ENCODE peak calls at places on chromosomes 11 and 22, in eight cellular contexts. N, K, B, S, A, G, V and I are unnamed samples. For H3K4me1, the result is how much of the 10 kb centered on the place peaks cover.

GRCh38 chr11:17000987-17001386 is 13.2 kb downstream of the PLEKHA7 start:
- DNase-seq in B (no peak), K (no peak), A (no peak), G (no peak), S (no peak), V (no peak), N (no peak), I (no peak)

GRCh38 chr22:18998998-18999397 is 62.9 kb upstream of the PRODH start:
- DNase-seq in S (peak), G (no peak), N (no peak), V (no peak), K (no peak), A (no peak), B (no peak), I (peak)

GRCh38 chr22:40055143-40055926 is 60.6 kb downstream of the FAM83F start:
- DNase-seq in A (peak), B (no peak), G (no peak), N (no peak), S (no peak), K (no peak), V (no peak), I (no peak)

GRCh38 chr22:29625090-29625825 is 21.8 kb downstream of the NF2 start:
- DNase-seq in N (peak), S (no peak), B (peak), G (peak), K (peak), V (no peak), A (peak), I (no peak)

GRCh38 chr11:27611946-27612455 is 88.3 kb downstream of the BDNF start:
- DNase-seq in B (no peak), G (no peak), A (no peak), N (no peak), S (no peak), V (no peak), K (no peak), I (no peak)

GRCh38 chr11:115550291-115551059 is 46.3 kb upstream of the CADM1 start:
- DNase-seq in V (no peak), K (no peak), B (no peak), N (no peak), S (no peak), G (no peak), A (no peak), I (no peak)

GRCh38 chr11:65720237-65720934 is at the start of gene RNASEH2C:
- DNase-seq in N (peak), A (peak), B (peak), K (peak), S (peak), V (peak), G (peak), I (peak)

GRCh38 chr11:68523743-68524142 is 63.2 kb downstream of the PPP6R3 start:
- DNase-seq in K (no peak), A (no peak), V (no peak), N (no peak), G (no peak), B (no peak), S (no peak), I (no peak)

GRCh38 chr22:29459773-29460172 is 20.2 kb upstream of the NEFH start:
- DNase-seq in V (no peak), S (peak), N (no peak), K (no peak), G (no peak), A (no peak), B (no peak), I (no peak)

GRCh38 chr11:122796128-122796717 is 42.1 kb upstream of the CRTAM start:
- DNase-seq in K (no peak), N (peak), S (peak), G (peak), V (peak), B (peak), A (no peak), I (peak)

GRCh38 chr22:49925525-49926128 is 7.2 kb downstream of the CRELD2 start:
- DNase-seq in N (no peak), B (no peak), K (no peak), V (peak), S (no peak), A (no peak), G (no peak), I (no peak)

GRCh38 chr11:64747961-64748715 is 4.2 kb upstream of the RASGRP2 start:
- DNase-seq in G (no peak), B (no peak), V (no peak), A (peak), K (peak), S (no peak), N (peak), I (no peak)

GRCh38 chr22:42635531-42635930 is 4.9 kb downstream of the ATP5MGL start:
- DNase-seq in V (no peak), K (peak), B (peak), S (peak), A (peak), N (peak), G (peak), I (no peak)

GRCh38 chr11:84289381-84289906 is 1003.3 kb upstream of the CCDC90B start:
- DNase-seq in B (peak), K (no peak), N (no peak), V (no peak), A (peak), S (no peak), G (no peak), I (no peak)

GRCh38 chr22:37112084-37112728 is 2.7 kb upstream of the TMPRSS6 start:
- DNase-seq in K (no peak), A (no peak), B (no peak), V (no peak), G (no peak), S (no peak), N (no peak), I (no peak)

GRCh38 chr11:60946601-60947265 is 5.2 kb downstream of the SLC15A3 start:
- DNase-seq in G (no peak), S (peak), K (no peak), A (no peak), V (no peak), B (no peak), N (no peak), I (no peak)

GRCh38 chr22:33397381-33397907 is 339.3 kb upstream of the SYN3 start:
- DNase-seq in K (no peak), S (no peak), B (no peak), N (no peak), V (no peak), G (no peak), A (no peak), I (no peak)

GRCh38 chr11:3613998-3614741 is 27.6 kb downstream of the ART5 start:
- DNase-seq in B (no peak), G (no peak), A (no peak), N (no peak), K (no peak), S (peak), V (no peak), I (no peak)

GRCh38 chr11:123357990-123358827 is 71.9 kb upstream of the GRAMD1B start:
- DNase-seq in A (peak), B (peak), K (no peak), G (no peak), S (no peak), V (no peak), N (no peak), I (no peak)

GRCh38 chr11:35990816-35991215 is 47.0 kb downstream of the LDLRAD3 start:
- DNase-seq in N (no peak), K (no peak), G (no peak), A (no peak), B (no peak), V (no peak), S (no peak), I (no peak)

GRCh38 chr11:118670063-118670462 is 9.4 kb downstream of the TREH start:
- DNase-seq in K (no peak), S (no peak), V (no peak), A (peak), B (no peak), N (no peak), G (no peak), I (no peak)

GRCh38 chr11:60831143-60831500 is 10.8 kb upstream of the CCDC86 start:
- DNase-seq in A (peak), S (peak), G (peak), B (peak), N (peak), V (peak), K (peak), I (no peak)

GRCh38 chr11:9176550-9176949 is 85.2 kb upstream of the SCUBE2 start:
- DNase-seq in G (no peak), K (no peak), N (no peak), V (no peak), B (no peak), A (peak), S (no peak), I (no peak)

GRCh38 chr11:64086263-64086938 is 50.7 kb downstream of the FLRT1 start:
- DNase-seq in N (peak), G (peak), S (no peak), K (peak), B (peak), A (no peak), V (no peak), I (no peak)

GRCh38 chr11:66070604-66071325 is 693 bp downstream of the PACS1 start:
- DNase-seq in B (peak), A (peak), K (no peak), N (peak), S (peak), G (peak), V (peak), I (no peak)

GRCh38 chr22:23789638-23790037 is 2.9 kb downstream of the SMARCB1 start:
- DNase-seq in V (no peak), G (no peak), N (no peak), S (no peak), B (no peak), K (no peak), A (no peak), I (no peak)

GRCh38 chr11:19101803-19102520 is 15.0 kb upstream of the ZDHHC13 start:
- DNase-seq in K (no peak), A (no peak), S (no peak), N (no peak), G (no peak), V (no peak), B (no peak), I (no peak)

GRCh38 chr11:34639545-34639944 is 18.7 kb downstream of the EHF start:
- DNase-seq in K (no peak), V (no peak), N (no peak), A (no peak), B (no peak), G (no peak), S (no peak), I (no peak)
- H3K27ac ChIP-seq in K (no peak), V (no peak), N (no peak), A (no peak), B (no peak), G (no peak), S (no peak), I (no peak)

GRCh38 chr11:102117472-102118113 is 7.3 kb downstream of the YAP1 start:
- DNase-seq in V (no peak), G (no peak), K (no peak), S (no peak), A (no peak), N (no peak), B (no peak), I (no peak)
- H3K4me1 ChIP-seq in V (under half), G (half or more), K (under half), S (under half), A (under half), N (half or more), B (under half), I (under half)

GRCh38 chr22:45010532-45010900 is 711 bp upstream of the PHF21B start:
- DNase-seq in G (no peak), B (no peak), S (no peak), K (no peak), N (no peak), V (no peak), A (no peak), I (no peak)
- H3K27ac ChIP-seq in G (peak), B (no peak), S (no peak), K (peak), N (no peak), V (no peak), A (no peak), I (no peak)

GRCh38 chr22:38264322-38264843 is 8.4 kb downstream of the TMEM184B start:
- DNase-seq in K (no peak), A (no peak), N (no peak), B (no peak), V (no peak), S (no peak), G (no peak), I (no peak)
- H3K4me1 ChIP-seq in K (under half), A (under half), N (half or more), B (under half), V (under half), S (under half), G (half or more), I (under half)

DNA sequence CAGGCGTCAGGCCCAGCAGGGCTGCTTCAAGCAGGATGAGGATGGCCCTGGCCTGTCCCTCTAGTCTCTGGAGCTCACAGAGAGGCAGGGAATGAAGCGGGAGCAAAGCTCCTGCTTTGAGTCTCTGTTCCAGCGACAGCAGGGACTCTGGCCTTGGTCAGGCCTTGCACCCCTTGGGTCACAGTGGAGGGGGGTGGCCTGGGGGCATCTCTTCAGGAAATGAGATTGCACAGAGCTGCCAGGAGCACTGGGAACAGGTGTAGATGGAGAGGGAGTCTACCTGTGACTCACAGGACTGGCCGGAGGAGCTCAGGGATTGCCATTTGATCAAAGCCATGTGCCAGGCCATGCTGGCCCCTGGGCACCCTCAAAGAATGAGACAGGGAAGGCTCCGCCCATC is 1.6 kb downstream of the ANO1 start:
- DNase-seq in N (no peak), G (no peak), V (no peak), S (peak), A (peak), B (no peak), K (no peak), I (no peak)
- H3K27ac ChIP-seq in N (peak), G (no peak), V (no peak), S (peak), A (peak), B (no peak), K (peak), I (no peak)

GRCh38 chr11:73325036-73325981 is 17.2 kb downstream of the ARHGEF17 start:
- DNase-seq in N (no peak), A (no peak), S (peak), B (peak), K (peak), G (no peak), V (no peak), I (no peak)
- H3K4me1 ChIP-seq in N (under half), A (under half), S (under half), B (half or more), K (half or more), G (half or more), V (under half), I (under half)

GRCh38 chr22:45007946-45008852 is 1.6 kb downstream of the PHF21B start:
- DNase-seq in N (peak), S (no peak), G (no peak), A (peak), V (no peak), K (no peak), B (peak), I (no peak)

GRCh38 chr22:45008853-45009751 is 703 bp downstream of the PHF21B start:
- DNase-seq in S (no peak), G (no peak), N (peak), B (no peak), A (peak), K (no peak), V (no peak), I (no peak)

GRCh38 chr22:45007247-45007945 is 2.4 kb downstream of the PHF21B start:
- DNase-seq in N (peak), A (peak), B (peak), G (no peak), S (no peak), V (no peak), K (peak), I (no peak)

GRCh38 chr22:45006101-45006872 is 3.5 kb downstream of the PHF21B start:
- DNase-seq in N (no peak), K (no peak), B (no peak), V (no peak), G (no peak), S (no peak), A (no peak), I (no peak)

GRCh38 chr22:45006873-45007246 is 2.9 kb downstream of the PHF21B start:
- DNase-seq in N (peak), B (no peak), K (peak), A (no peak), G (no peak), V (no peak), S (no peak), I (no peak)
- H3K27ac ChIP-seq in N (no peak), B (no peak), K (peak), A (no peak), G (peak), V (no peak), S (no peak), I (no peak)

GRCh38 chr11:94028436-94028835 is 7.3 kb downstream of the HEPHL1 start:
- DNase-seq in V (no peak), A (peak), S (no peak), N (no peak), K (no peak), B (peak), G (no peak), I (no peak)
- H3K4me1 ChIP-seq in V (under half), A (under half), S (under half), N (under half), K (under half), B (under half), G (under half), I (under half)

DNA sequence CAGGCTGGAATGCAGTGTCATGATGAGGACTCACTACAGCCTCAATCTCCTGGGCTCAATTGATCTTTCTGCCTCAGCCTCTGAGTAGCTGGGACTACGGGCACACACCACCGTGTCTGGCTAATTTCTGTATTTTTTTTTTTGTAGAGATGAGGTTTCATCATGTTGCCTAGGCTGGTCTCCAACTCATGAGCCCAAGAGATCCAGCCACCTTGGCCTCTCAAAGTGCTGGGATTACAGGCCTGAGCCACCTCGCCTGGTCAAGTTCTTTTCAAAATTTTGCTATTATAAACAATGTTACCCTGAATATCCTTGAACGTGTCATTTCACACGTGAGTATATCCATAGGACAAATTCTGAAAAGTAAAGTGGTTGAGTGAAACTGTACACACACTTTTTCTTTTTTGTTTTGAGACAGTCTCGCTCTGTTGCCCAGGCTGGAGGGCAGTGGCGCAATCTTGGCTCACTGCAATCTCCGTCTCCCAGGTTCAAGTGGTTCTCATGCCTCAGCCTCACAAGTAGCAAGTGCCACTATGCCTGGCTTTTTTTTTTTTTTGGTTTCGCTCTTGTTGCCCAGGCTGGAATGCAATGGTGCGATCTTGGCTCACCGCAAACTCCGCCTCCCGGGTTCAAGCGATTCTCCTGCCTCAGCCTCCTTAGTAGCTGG is 21.6 kb upstream of the EP300 start:
- DNase-seq in N (no peak), A (no peak), B (no peak), V (no peak), G (no peak), S (no peak), K (no peak), I (no peak)
- H3K27ac ChIP-seq in N (no peak), A (no peak), B (no peak), V (no peak), G (no peak), S (no peak), K (no peak), I (no peak)

GRCh38 chr22:46591890-46592289 is 28.3 kb upstream of the GRAMD4 start:
- DNase-seq in S (peak), B (no peak), A (no peak), V (no peak), G (no peak), K (no peak), N (no peak), I (no peak)
- H3K4me1 ChIP-seq in S (under half), B (under half), A (under half), V (under half), G (half or more), K (under half), N (under half), I (under half)